ENCODE peak calls at places on chromosomes 4 and X, in seven cellular contexts. One of them, this sample, is unnamed.

GRCh38 chr4:47933798-47934197 is 19.4 kb upstream of the NFXL1 start:
- DNase-seq in ELR: peak; percentile 64
- DNase-seq in cardiac muscle cell: peak; percentile 41
- DNase-seq in hypothalamus: no peak
- DNase-seq in RWPE2: no peak
- DNase-seq in LoVo: peak; percentile 36
- DNase-seq in neural crest cell: no peak
- DNase-seq in this sample: peak; percentile 51

GRCh38 chrX:119406739-119407138 is 7.6 kb downstream of the SLC25A43 start:
- DNase-seq in ELR: peak; percentile 47
- DNase-seq in cardiac muscle cell: no peak
- DNase-seq in hypothalamus: no peak
- DNase-seq in RWPE2: no peak
- DNase-seq in LoVo: no peak
- DNase-seq in neural crest cell: no peak
- DNase-seq in this sample: no peak

GRCh38 chr4:98261291-98262271 is at the start of gene RAP1GDS1:
- DNase-seq in ELR: peak; percentile 80
- DNase-seq in cardiac muscle cell: peak; percentile 59
- DNase-seq in hypothalamus: peak; percentile 64
- DNase-seq in RWPE2: peak; percentile 71
- DNase-seq in LoVo: peak; percentile 36
- DNase-seq in neural crest cell: no peak
- DNase-seq in this sample: peak; percentile 63

GRCh38 chr4:186760576-186760975 is 36.9 kb upstream of the FAT1 start:
- DNase-seq in ELR: peak; percentile 78
- DNase-seq in cardiac muscle cell: no peak
- DNase-seq in hypothalamus: no peak
- DNase-seq in RWPE2: no peak
- DNase-seq in LoVo: no peak
- DNase-seq in neural crest cell: no peak
- DNase-seq in this sample: no peak

GRCh38 chr4:121373841-121374240 is 7.0 kb downstream of the QRFPR start:
- DNase-seq in ELR: no peak
- DNase-seq in cardiac muscle cell: no peak
- DNase-seq in hypothalamus: no peak
- DNase-seq in RWPE2: no peak
- DNase-seq in LoVo: no peak
- DNase-seq in neural crest cell: no peak
- DNase-seq in this sample: no peak

GRCh38 chr4:53633608-53634007 is 42.3 kb upstream of the LNX1 start:
- DNase-seq in ELR: no peak
- DNase-seq in cardiac muscle cell: no peak
- DNase-seq in hypothalamus: no peak
- DNase-seq in RWPE2: no peak
- DNase-seq in LoVo: no peak
- DNase-seq in neural crest cell: no peak
- DNase-seq in this sample: no peak

GRCh38 chrX:51802917-51803688 is 59.9 kb downstream of the GSPT2 start:
- DNase-seq in ELR: peak; percentile 43
- DNase-seq in cardiac muscle cell: peak; percentile 66
- DNase-seq in hypothalamus: peak; percentile 34
- DNase-seq in RWPE2: no peak
- DNase-seq in LoVo: no peak
- DNase-seq in neural crest cell: peak; percentile 28
- DNase-seq in this sample: peak; percentile 72

GRCh38 chr4:97121493-97121892 is 1021.8 kb downstream of the STPG2 start:
- DNase-seq in ELR: no peak
- DNase-seq in cardiac muscle cell: no peak
- DNase-seq in hypothalamus: no peak
- DNase-seq in RWPE2: no peak
- DNase-seq in LoVo: no peak
- DNase-seq in neural crest cell: no peak
- DNase-seq in this sample: no peak

GRCh38 chrX:68991691-68992345 is 163.0 kb downstream of the EFNB1 start:
- DNase-seq in ELR: no peak
- DNase-seq in cardiac muscle cell: no peak
- DNase-seq in hypothalamus: no peak
- DNase-seq in RWPE2: no peak
- DNase-seq in LoVo: no peak
- DNase-seq in neural crest cell: no peak
- DNase-seq in this sample: no peak

GRCh38 chrX:40175416-40176255 is 77.9 kb upstream of the BCOR start:
- DNase-seq in ELR: peak; percentile 70
- DNase-seq in cardiac muscle cell: peak; percentile 75
- DNase-seq in hypothalamus: peak; percentile 41
- DNase-seq in RWPE2: no peak
- DNase-seq in LoVo: peak; percentile 55
- DNase-seq in neural crest cell: peak; percentile 23
- DNase-seq in this sample: peak; percentile 54

GRCh38 chr4:42326524-42326923 is 70.8 kb upstream of the SHISA3 start:
- DNase-seq in ELR: no peak
- DNase-seq in cardiac muscle cell: no peak
- DNase-seq in hypothalamus: no peak
- DNase-seq in RWPE2: no peak
- DNase-seq in LoVo: no peak
- DNase-seq in neural crest cell: no peak
- DNase-seq in this sample: no peak

GRCh38 chrX:20252392-20253231 is 14.1 kb downstream of the RPS6KA3 start:
- DNase-seq in ELR: peak; percentile 58
- DNase-seq in cardiac muscle cell: peak; percentile 37
- DNase-seq in hypothalamus: peak; percentile 2
- DNase-seq in RWPE2: no peak
- DNase-seq in LoVo: peak; percentile 37
- DNase-seq in neural crest cell: peak; percentile 37
- DNase-seq in this sample: peak; percentile 87

GRCh38 chrX:20029728-20030127 is 38.9 kb upstream of the BCLAF3 start:
- DNase-seq in ELR: no peak
- DNase-seq in cardiac muscle cell: no peak
- DNase-seq in hypothalamus: no peak
- DNase-seq in RWPE2: no peak
- DNase-seq in LoVo: peak; percentile 65
- DNase-seq in neural crest cell: no peak
- DNase-seq in this sample: peak; percentile 93

GRCh38 chr4:56330691-56331090 is 56.6 kb downstream of the AASDH start:
- DNase-seq in ELR: peak; percentile 7
- DNase-seq in cardiac muscle cell: no peak
- DNase-seq in hypothalamus: no peak
- DNase-seq in RWPE2: no peak
- DNase-seq in LoVo: no peak
- DNase-seq in neural crest cell: no peak
- DNase-seq in this sample: no peak

GRCh38 chrX:48278958-48279357 is 23.8 kb downstream of the SSX1 start:
- DNase-seq in ELR: peak; percentile 1
- DNase-seq in cardiac muscle cell: no peak
- DNase-seq in hypothalamus: no peak
- DNase-seq in RWPE2: no peak
- DNase-seq in LoVo: no peak
- DNase-seq in neural crest cell: no peak
- DNase-seq in this sample: peak; percentile 28

GRCh38 chr4:8394125-8394524 is 46.4 kb downstream of the ACOX3 start:
- DNase-seq in ELR: no peak
- DNase-seq in cardiac muscle cell: no peak
- DNase-seq in hypothalamus: peak; percentile 51
- DNase-seq in RWPE2: no peak
- DNase-seq in LoVo: no peak
- DNase-seq in neural crest cell: no peak
- DNase-seq in this sample: no peak

GRCh38 chr4:67871867-67872266 is 11.9 kb downstream of the TMPRSS11D start:
- DNase-seq in ELR: peak; percentile 72
- DNase-seq in cardiac muscle cell: peak; percentile 52
- DNase-seq in hypothalamus: no peak
- DNase-seq in RWPE2: no peak
- DNase-seq in LoVo: peak; percentile 30
- DNase-seq in neural crest cell: no peak
- DNase-seq in this sample: peak; percentile 48

GRCh38 chr4:122831515-122832196 is 5.0 kb downstream of the FGF2 start:
- DNase-seq in ELR: peak; percentile 81
- DNase-seq in cardiac muscle cell: no peak
- DNase-seq in hypothalamus: no peak
- DNase-seq in RWPE2: no peak
- DNase-seq in LoVo: peak; percentile 58
- DNase-seq in neural crest cell: no peak
- DNase-seq in this sample: no peak

GRCh38 chr4:153789741-153790651 is 1.1 kb upstream of the SFRP2 start:
- DNase-seq in ELR: no peak
- DNase-seq in cardiac muscle cell: no peak
- DNase-seq in hypothalamus: no peak
- DNase-seq in RWPE2: no peak
- DNase-seq in LoVo: no peak
- DNase-seq in neural crest cell: peak; percentile 47
- DNase-seq in this sample: no peak

GRCh38 chr4:16908377-16909021 is 10.1 kb upstream of the LDB2 start:
- DNase-seq in ELR: no peak
- DNase-seq in cardiac muscle cell: no peak
- DNase-seq in hypothalamus: no peak
- DNase-seq in RWPE2: no peak
- DNase-seq in LoVo: no peak
- DNase-seq in neural crest cell: no peak
- DNase-seq in this sample: no peak

GRCh38 chrX:1165535-1166196 is 46.8 kb downstream of the CRLF2 start:
- DNase-seq in ELR: peak; percentile 20
- DNase-seq in cardiac muscle cell: peak; percentile 38
- DNase-seq in hypothalamus: no peak
- DNase-seq in RWPE2: no peak
- DNase-seq in LoVo: no peak
- DNase-seq in neural crest cell: no peak
- DNase-seq in this sample: no peak

GRCh38 chr4:15354358-15354757 is 73.5 kb upstream of the C1QTNF7 start:
- DNase-seq in ELR: no peak
- DNase-seq in cardiac muscle cell: no peak
- DNase-seq in hypothalamus: no peak
- DNase-seq in RWPE2: no peak
- DNase-seq in LoVo: no peak
- DNase-seq in neural crest cell: no peak
- DNase-seq in this sample: no peak

GRCh38 chr4:10983274-10983673 is 298.7 kb upstream of the CLNK start:
- DNase-seq in ELR: no peak
- DNase-seq in cardiac muscle cell: no peak
- DNase-seq in hypothalamus: no peak
- DNase-seq in RWPE2: no peak
- DNase-seq in LoVo: no peak
- DNase-seq in neural crest cell: no peak
- DNase-seq in this sample: peak; percentile 13

GRCh38 chr4:143359794-143360193 is 23.1 kb downstream of the GAB1 start:
- DNase-seq in ELR: no peak
- DNase-seq in cardiac muscle cell: no peak
- DNase-seq in hypothalamus: no peak
- DNase-seq in RWPE2: no peak
- DNase-seq in LoVo: no peak
- DNase-seq in neural crest cell: no peak
- DNase-seq in this sample: no peak

GRCh38 chr4:107467461-107467860 is 252.6 kb downstream of the PAPSS1 start:
- DNase-seq in ELR: no peak
- DNase-seq in cardiac muscle cell: no peak
- DNase-seq in hypothalamus: no peak
- DNase-seq in RWPE2: no peak
- DNase-seq in LoVo: no peak
- DNase-seq in neural crest cell: no peak
- DNase-seq in this sample: no peak

GRCh38 chrX:52359614-52360232 is 9.1 kb upstream of the XAGE2 start:
- DNase-seq in ELR: no peak
- DNase-seq in cardiac muscle cell: no peak
- DNase-seq in hypothalamus: no peak
- DNase-seq in RWPE2: no peak
- DNase-seq in LoVo: no peak
- DNase-seq in neural crest cell: no peak
- DNase-seq in this sample: no peak

GRCh38 chr4:165974647-165975335 is 101.8 kb downstream of the TLL1 start:
- DNase-seq in ELR: peak; percentile 33
- DNase-seq in cardiac muscle cell: no peak
- DNase-seq in hypothalamus: no peak
- DNase-seq in RWPE2: no peak
- DNase-seq in LoVo: peak; percentile 39
- DNase-seq in neural crest cell: no peak
- DNase-seq in this sample: no peak

GRCh38 chrX:132063862-132064261 is 40.8 kb downstream of the STK26 start:
- DNase-seq in ELR: no peak
- DNase-seq in cardiac muscle cell: no peak
- DNase-seq in hypothalamus: no peak
- DNase-seq in RWPE2: no peak
- DNase-seq in LoVo: no peak
- DNase-seq in neural crest cell: no peak
- DNase-seq in this sample: no peak

GRCh38 chrX:19595036-19595435 is 79.7 kb upstream of the MAP3K15 start:
- DNase-seq in ELR: no peak
- DNase-seq in cardiac muscle cell: no peak
- DNase-seq in hypothalamus: no peak
- DNase-seq in RWPE2: no peak
- DNase-seq in LoVo: no peak
- DNase-seq in neural crest cell: no peak
- DNase-seq in this sample: no peak

GRCh38 chrX:119735467-119735866 is 22.9 kb upstream of the SOWAHD start:
- DNase-seq in ELR: no peak
- DNase-seq in cardiac muscle cell: no peak
- DNase-seq in hypothalamus: no peak
- DNase-seq in RWPE2: no peak
- DNase-seq in LoVo: no peak
- DNase-seq in neural crest cell: no peak
- DNase-seq in this sample: no peak

GRCh38 chrX:109373468-109373867 is 108.4 kb downstream of the GUCY2F start:
- DNase-seq in ELR: no peak
- DNase-seq in cardiac muscle cell: no peak
- DNase-seq in hypothalamus: no peak
- DNase-seq in RWPE2: no peak
- DNase-seq in LoVo: no peak
- DNase-seq in neural crest cell: no peak
- DNase-seq in this sample: no peak

GRCh38 chrX:43559643-43560042 is 96.5 kb upstream of the MAOA start:
- DNase-seq in ELR: peak; percentile 12
- DNase-seq in cardiac muscle cell: peak; percentile 71
- DNase-seq in hypothalamus: peak; percentile 6
- DNase-seq in RWPE2: no peak
- DNase-seq in LoVo: peak; percentile 30
- DNase-seq in neural crest cell: peak; percentile 26
- DNase-seq in this sample: peak; percentile 83

GRCh38 chr4:151960449-151961246 is 199.8 kb upstream of the GATB start:
- DNase-seq in ELR: no peak
- DNase-seq in cardiac muscle cell: no peak
- DNase-seq in hypothalamus: no peak
- DNase-seq in RWPE2: no peak
- DNase-seq in LoVo: no peak
- DNase-seq in neural crest cell: no peak
- DNase-seq in this sample: no peak

GRCh38 chr4:165743422-165743821 is 129.6 kb upstream of the TLL1 start:
- DNase-seq in ELR: no peak
- DNase-seq in cardiac muscle cell: no peak
- DNase-seq in hypothalamus: no peak
- DNase-seq in RWPE2: no peak
- DNase-seq in LoVo: no peak
- DNase-seq in neural crest cell: no peak
- DNase-seq in this sample: no peak

GRCh38 chr4:76087007-76087769 is 12.7 kb downstream of the ART3 start:
- DNase-seq in ELR: peak; percentile 72
- DNase-seq in cardiac muscle cell: peak; percentile 80
- DNase-seq in hypothalamus: peak; percentile 28
- DNase-seq in RWPE2: no peak
- DNase-seq in LoVo: peak; percentile 65
- DNase-seq in neural crest cell: peak; percentile 56
- DNase-seq in this sample: peak; percentile 83

GRCh38 chr4:7343353-7343655 is 91.4 kb downstream of the PSAPL1 start:
- DNase-seq in ELR: no peak
- DNase-seq in cardiac muscle cell: no peak
- DNase-seq in hypothalamus: no peak
- DNase-seq in RWPE2: no peak
- DNase-seq in LoVo: no peak
- DNase-seq in neural crest cell: no peak
- DNase-seq in this sample: no peak

This sample was measured in HT-29.